ENCODE peak calls at places on chromosomes 3 and 15, in seven cellular contexts. One of them, this sample, is unnamed.

GRCh38 chr15:96448923-96449322 is 118.4 kb downstream of the NR2F2 start:
- DNase-seq in CD4-positive, alpha-beta T cell: no peak
- DNase-seq in tibial nerve: no peak
- DNase-seq in ovary: no peak
- DNase-seq in GM12878: no peak
- DNase-seq in spleen: no peak
- DNase-seq in K562: no peak
- DNase-seq in this sample: no peak

GRCh38 chr15:32824777-32825176 is 107.0 kb downstream of the GREM1 start:
- DNase-seq in spleen: no peak
- DNase-seq in K562: no peak
- DNase-seq in tibial nerve: no peak
- DNase-seq in CD4-positive, alpha-beta T cell: no peak
- DNase-seq in ovary: no peak
- DNase-seq in GM12878: no peak
- DNase-seq in this sample: peak; percentile 74

GRCh38 chr15:31169558-31169957 is 68.0 kb upstream of the TRPM1 start:
- DNase-seq in tibial nerve: no peak
- DNase-seq in spleen: no peak
- DNase-seq in CD4-positive, alpha-beta T cell: no peak
- DNase-seq in ovary: no peak
- DNase-seq in GM12878: no peak
- DNase-seq in K562: no peak
- DNase-seq in this sample: no peak

GRCh38 chr3:122786067-122786466 is 7.6 kb downstream of the HSPBAP1 start:
- DNase-seq in CD4-positive, alpha-beta T cell: no peak
- DNase-seq in K562: no peak
- DNase-seq in GM12878: no peak
- DNase-seq in tibial nerve: no peak
- DNase-seq in spleen: no peak
- DNase-seq in ovary: no peak
- DNase-seq in this sample: no peak

GRCh38 chr15:71667228-71667627 is 143.1 kb upstream of the NR2E3 start:
- DNase-seq in tibial nerve: no peak
- DNase-seq in CD4-positive, alpha-beta T cell: no peak
- DNase-seq in ovary: no peak
- DNase-seq in K562: no peak
- DNase-seq in GM12878: no peak
- DNase-seq in spleen: no peak
- DNase-seq in this sample: no peak

GRCh38 chr15:38320181-38320580 is 67.5 kb downstream of the SPRED1 start:
- DNase-seq in CD4-positive, alpha-beta T cell: no peak
- DNase-seq in K562: no peak
- DNase-seq in spleen: no peak
- DNase-seq in ovary: no peak
- DNase-seq in tibial nerve: no peak
- DNase-seq in GM12878: no peak
- DNase-seq in this sample: no peak

GRCh38 chr3:58556001-58556400 is 19.0 kb upstream of the ACOX2 start:
- DNase-seq in spleen: no peak
- DNase-seq in CD4-positive, alpha-beta T cell: no peak
- DNase-seq in K562: no peak
- DNase-seq in ovary: no peak
- DNase-seq in GM12878: no peak
- DNase-seq in tibial nerve: no peak
- DNase-seq in this sample: no peak

GRCh38 chr3:100603449-100603848 is 6.0 kb upstream of the ADGRG7 start:
- DNase-seq in CD4-positive, alpha-beta T cell: no peak
- DNase-seq in ovary: no peak
- DNase-seq in GM12878: no peak
- DNase-seq in spleen: no peak
- DNase-seq in tibial nerve: no peak
- DNase-seq in K562: peak; percentile 41
- DNase-seq in this sample: no peak

GRCh38 chr3:159273608-159274007 is 471.8 kb downstream of the MFSD1 start:
- DNase-seq in K562: peak; percentile 12
- DNase-seq in ovary: no peak
- DNase-seq in GM12878: no peak
- DNase-seq in tibial nerve: no peak
- DNase-seq in spleen: no peak
- DNase-seq in CD4-positive, alpha-beta T cell: no peak
- DNase-seq in this sample: no peak

GRCh38 chr15:85702321-85703230 is 92.1 kb downstream of the KLHL25 start:
- DNase-seq in tibial nerve: no peak
- DNase-seq in GM12878: no peak
- DNase-seq in K562: no peak
- DNase-seq in CD4-positive, alpha-beta T cell: no peak
- DNase-seq in spleen: no peak
- DNase-seq in ovary: no peak
- DNase-seq in this sample: no peak

GRCh38 chr15:85707519-85708338 is 87.0 kb downstream of the KLHL25 start:
- DNase-seq in GM12878: no peak
- DNase-seq in CD4-positive, alpha-beta T cell: no peak
- DNase-seq in tibial nerve: no peak
- DNase-seq in K562: no peak
- DNase-seq in ovary: no peak
- DNase-seq in spleen: no peak
- DNase-seq in this sample: no peak

GRCh38 chr15:85706779-85707518 is 87.8 kb downstream of the KLHL25 start:
- DNase-seq in spleen: no peak
- DNase-seq in CD4-positive, alpha-beta T cell: peak; percentile 31
- DNase-seq in ovary: no peak
- DNase-seq in tibial nerve: no peak
- DNase-seq in K562: no peak
- DNase-seq in GM12878: peak; percentile 90
- DNase-seq in this sample: no peak

GRCh38 chr15:85704021-85704420 is 90.7 kb downstream of the KLHL25 start:
- DNase-seq in tibial nerve: no peak
- DNase-seq in ovary: no peak
- DNase-seq in spleen: no peak
- DNase-seq in CD4-positive, alpha-beta T cell: no peak
- DNase-seq in K562: no peak
- DNase-seq in GM12878: no peak
- DNase-seq in this sample: no peak

GRCh38 chr15:85704720-85705119 is 90.0 kb downstream of the KLHL25 start:
- DNase-seq in GM12878: no peak
- DNase-seq in spleen: no peak
- DNase-seq in tibial nerve: no peak
- DNase-seq in ovary: no peak
- DNase-seq in CD4-positive, alpha-beta T cell: no peak
- DNase-seq in K562: no peak
- DNase-seq in this sample: no peak
- H3K27ac ChIP-seq in GM12878: peak overlapping the region; percentile 99
- H3K27ac ChIP-seq in spleen: peak overlapping the region; percentile 92
- H3K27ac ChIP-seq in tibial nerve: peak overlapping the region; percentile 85
- H3K27ac ChIP-seq in ovary: peak overlapping the region; percentile 54
- H3K27ac ChIP-seq in CD4-positive, alpha-beta T cell: peak overlapping the region; percentile 62
- H3K27ac ChIP-seq in K562: no peak overlapping the region
- H3K27ac ChIP-seq in this sample: no peak overlapping the region

GRCh38 chr3:143375698-143376097 is 256.1 kb downstream of the CHST2 start:
- DNase-seq in GM12878: no peak
- DNase-seq in CD4-positive, alpha-beta T cell: no peak
- DNase-seq in K562: no peak
- DNase-seq in tibial nerve: no peak
- DNase-seq in spleen: no peak
- DNase-seq in ovary: no peak
- DNase-seq in this sample: no peak
- TF ChIP-seq CTCF in GM12878: no peak
- TF ChIP-seq CTCF in CD4-positive, alpha-beta T cell: no peak
- TF ChIP-seq CTCF in K562: no peak
- TF ChIP-seq CTCF in tibial nerve: no peak
- TF ChIP-seq CTCF in spleen: no peak
- TF ChIP-seq CTCF in ovary: no peak
- TF ChIP-seq CTCF in this sample: no peak

GRCh38 chr3:64600246-64600645 is 87.6 kb downstream of the ADAMTS9 start:
- DNase-seq in ovary: no peak
- DNase-seq in GM12878: no peak
- DNase-seq in spleen: no peak
- DNase-seq in K562: no peak
- DNase-seq in tibial nerve: no peak
- DNase-seq in CD4-positive, alpha-beta T cell: no peak
- DNase-seq in this sample: no peak

GRCh38 chr3:64599651-64600050 is 88.1 kb downstream of the ADAMTS9 start:
- DNase-seq in ovary: no peak
- DNase-seq in spleen: no peak
- DNase-seq in CD4-positive, alpha-beta T cell: no peak
- DNase-seq in GM12878: no peak
- DNase-seq in tibial nerve: no peak
- DNase-seq in K562: no peak
- DNase-seq in this sample: no peak

GRCh38 chr3:64604313-64604712 is 83.5 kb downstream of the ADAMTS9 start:
- DNase-seq in CD4-positive, alpha-beta T cell: no peak
- DNase-seq in tibial nerve: no peak
- DNase-seq in ovary: no peak
- DNase-seq in K562: no peak
- DNase-seq in GM12878: no peak
- DNase-seq in spleen: no peak
- DNase-seq in this sample: no peak

GRCh38 chr3:64601824-64602223 is 86.0 kb downstream of the ADAMTS9 start:
- DNase-seq in spleen: no peak
- DNase-seq in tibial nerve: no peak
- DNase-seq in ovary: no peak
- DNase-seq in CD4-positive, alpha-beta T cell: no peak
- DNase-seq in GM12878: no peak
- DNase-seq in K562: no peak
- DNase-seq in this sample: no peak
- H3K9me3 ChIP-seq in spleen: no peaks in the 10 kb centered on the region
- H3K9me3 ChIP-seq in tibial nerve: no peaks in the 10 kb centered on the region
- H3K9me3 ChIP-seq in ovary: no peaks in the 10 kb centered on the region
- H3K9me3 ChIP-seq in CD4-positive, alpha-beta T cell: no peaks in the 10 kb centered on the region
- H3K9me3 ChIP-seq in GM12878: no peaks in the 10 kb centered on the region
- H3K9me3 ChIP-seq in K562: no peaks in the 10 kb centered on the region
- H3K9me3 ChIP-seq in this sample: no peaks in the 10 kb centered on the region

GRCh38 chr3:50239649-50240048 is 3.6 kb downstream of the GNAI2 start:
- DNase-seq in spleen: no peak
- DNase-seq in GM12878: no peak
- DNase-seq in tibial nerve: no peak
- DNase-seq in K562: no peak
- DNase-seq in CD4-positive, alpha-beta T cell: no peak
- DNase-seq in ovary: no peak
- DNase-seq in this sample: no peak
- H3K27ac ChIP-seq in spleen: peak overlapping the region; percentile 97
- H3K27ac ChIP-seq in GM12878: no peak overlapping the region
- H3K27ac ChIP-seq in tibial nerve: peak overlapping the region; percentile 91
- H3K27ac ChIP-seq in K562: no peak overlapping the region
- H3K27ac ChIP-seq in CD4-positive, alpha-beta T cell: no peak overlapping the region
- H3K27ac ChIP-seq in ovary: no peak overlapping the region
- H3K27ac ChIP-seq in this sample: no peak overlapping the region

GRCh38 chr3:41265823-41266273 is 66.5 kb downstream of the CTNNB1 start:
- DNase-seq in spleen: no peak
- DNase-seq in tibial nerve: no peak
- DNase-seq in GM12878: no peak
- DNase-seq in K562: no peak
- DNase-seq in CD4-positive, alpha-beta T cell: no peak
- DNase-seq in ovary: no peak
- DNase-seq in this sample: peak; percentile 41

GRCh38 chr3:41265011-41265545 is 65.8 kb downstream of the CTNNB1 start:
- DNase-seq in K562: no peak
- DNase-seq in ovary: no peak
- DNase-seq in spleen: no peak
- DNase-seq in GM12878: no peak
- DNase-seq in tibial nerve: no peak
- DNase-seq in CD4-positive, alpha-beta T cell: no peak
- DNase-seq in this sample: no peak

GRCh38 chr3:41272667-41273066 is 73.4 kb downstream of the CTNNB1 start:
- DNase-seq in CD4-positive, alpha-beta T cell: no peak
- DNase-seq in GM12878: no peak
- DNase-seq in spleen: no peak
- DNase-seq in K562: no peak
- DNase-seq in tibial nerve: no peak
- DNase-seq in ovary: no peak
- DNase-seq in this sample: no peak

GRCh38 chr3:41267975-41268640 is 68.8 kb downstream of the CTNNB1 start:
- DNase-seq in tibial nerve: no peak
- DNase-seq in K562: peak; percentile 87
- DNase-seq in ovary: no peak
- DNase-seq in CD4-positive, alpha-beta T cell: no peak
- DNase-seq in GM12878: no peak
- DNase-seq in spleen: no peak
- DNase-seq in this sample: peak; percentile 78
- TF ChIP-seq CTCF in tibial nerve: no peak
- TF ChIP-seq CTCF in K562: no peak
- TF ChIP-seq CTCF in ovary: no peak
- TF ChIP-seq CTCF in CD4-positive, alpha-beta T cell: no peak
- TF ChIP-seq CTCF in GM12878: no peak
- TF ChIP-seq CTCF in spleen: no peak
- TF ChIP-seq CTCF in this sample: no peak